ENCODE peak calls at places on chromosomes 11 and 22, in ten cellular contexts. N, B, Z, X, I, T, S, M, A and G are unnamed samples.

GRCh38 chr11:126790550-126790981 is 210.0 kb downstream of the KIRREL3 start:
- DNase-seq in N (no peak), B (peak; percentile 73), Z (peak; percentile 83), X (peak; percentile 98), I (peak; percentile 18), T (peak; percentile 16), S (no peak), M (no peak), A (no peak), G (no peak)

GRCh38 chr11:113365895-113366294 is 21.7 kb upstream of the ANKK1 start:
- DNase-seq in N (no peak), B (no peak), Z (no peak), X (no peak), I (no peak), T (no peak), S (no peak), M (no peak), A (no peak), G (no peak)

GRCh38 chr22:45083659-45084305 is 74.0 kb upstream of the PHF21B start:
- DNase-seq in N (no peak), B (peak; percentile 17), Z (peak; percentile 30), X (peak; percentile 80), I (peak; percentile 20), T (no peak), S (no peak), M (peak; percentile 21), A (no peak), G (no peak)

GRCh38 chr11:59555601-59556114 is 44.3 kb downstream of the OR4D9 start:
- DNase-seq in N (no peak), B (no peak), Z (no peak), X (no peak), I (no peak), T (no peak), S (no peak), M (no peak), A (no peak), G (peak; percentile 20)

GRCh38 chr22:23457586-23457985 is 122.5 kb downstream of the IGLL1 start:
- DNase-seq in N (no peak), B (no peak), Z (no peak), X (no peak), I (no peak), T (no peak), S (no peak), M (no peak), A (no peak), G (no peak)

GRCh38 chr11:69361048-69361447 is 67.1 kb downstream of the MYEOV start:
- DNase-seq in N (peak; percentile 1), B (no peak), Z (no peak), X (no peak), I (no peak), T (no peak), S (no peak), M (no peak), A (no peak), G (no peak)

GRCh38 chr11:69705901-69706787 is 2.3 kb upstream of the FGF19 start:
- DNase-seq in N (no peak), B (no peak), Z (no peak), X (no peak), I (no peak), T (no peak), S (no peak), M (no peak), A (no peak), G (peak; percentile 43)

GRCh38 chr22:28792491-28793383 is 7.6 kb downstream of the XBP1 start:
- DNase-seq in N (no peak), B (no peak), Z (no peak), X (no peak), I (no peak), T (no peak), S (no peak), M (no peak), A (no peak), G (no peak)

GRCh38 chr22:46321387-46321775 is 14.1 kb upstream of the TRMU start:
- DNase-seq in N (no peak), B (no peak), Z (no peak), X (no peak), I (no peak), T (no peak), S (no peak), M (no peak), A (no peak), G (no peak)

GRCh38 chr11:69651834-69652620 is 11.1 kb downstream of the CCND1 start:
- DNase-seq in N (no peak), B (no peak), Z (no peak), X (no peak), I (peak; percentile 63), T (no peak), S (no peak), M (no peak), A (no peak), G (no peak)

GRCh38 chr22:27668828-27669797 is 132.4 kb downstream of the MN1 start:
- DNase-seq in N (no peak), B (peak; percentile 65), Z (peak; percentile 92), X (peak; percentile 59), I (no peak), T (no peak), S (no peak), M (peak; percentile 70), A (no peak), G (no peak)

GRCh38 chr11:93846411-93846810 is 4.0 kb downstream of the VSTM5 start:
- DNase-seq in N (no peak), B (peak; percentile 21), Z (no peak), X (peak; percentile 58), I (no peak), T (no peak), S (no peak), M (no peak), A (no peak), G (no peak)

DNA sequence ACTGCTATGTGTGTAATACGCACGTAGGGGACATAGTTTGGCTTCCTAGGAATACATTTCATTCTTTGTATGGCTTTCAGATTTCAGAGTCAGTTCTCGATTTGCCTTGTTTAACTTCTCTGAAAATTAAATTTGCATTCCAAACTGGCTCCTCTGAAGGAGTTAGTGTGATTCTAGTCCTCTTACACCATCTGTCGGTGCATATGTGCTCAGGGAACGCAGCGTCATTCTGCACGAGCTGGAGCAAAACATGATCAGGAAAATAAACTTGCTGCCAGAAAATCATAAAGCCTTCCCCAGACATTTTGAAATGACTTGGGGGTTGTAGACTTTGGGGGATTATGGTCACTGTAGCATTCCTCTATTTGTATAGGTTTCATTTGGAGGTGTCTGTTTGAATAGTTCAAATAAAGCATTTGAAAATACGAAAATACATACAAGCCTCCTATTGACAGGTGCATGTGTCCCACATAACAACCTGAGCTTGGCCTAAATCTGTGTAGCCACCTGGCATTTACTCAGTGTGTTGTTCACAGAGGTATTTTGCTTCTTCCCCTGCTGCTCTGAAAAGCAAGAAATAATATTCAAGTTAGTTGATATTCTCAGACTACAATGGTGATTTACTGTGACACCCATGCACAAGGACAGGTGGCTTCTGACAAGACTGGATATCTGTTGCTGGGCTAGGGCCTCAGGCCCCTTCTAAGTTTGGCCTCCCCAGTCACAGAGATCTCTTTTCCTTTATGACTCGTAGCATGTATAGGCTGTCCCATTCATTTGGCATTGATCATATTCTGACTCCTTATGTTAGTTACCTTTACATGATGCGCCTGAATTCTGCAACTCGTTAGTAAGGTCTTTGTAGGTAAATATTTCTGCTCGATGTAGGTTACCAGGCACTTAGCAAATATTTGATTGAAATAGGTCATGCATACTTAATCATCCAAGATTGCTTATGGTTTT is 81.6 kb upstream of the SORL1-AS1 start:
- DNase-seq in N (no peak), B (peak; percentile 46), Z (peak; percentile 32), X (no peak), I (peak; percentile 52), T (no peak), S (no peak), M (no peak), A (peak; percentile 38), G (no peak)
- TF ChIP-seq CTCF in N (no peak), B (peak; percentile 45), Z (peak; percentile 51), X (peak; percentile 29), I (peak; percentile 69), T (no peak), S (no peak), M (no peak), A (peak; percentile 57), G (no peak)

DNA sequence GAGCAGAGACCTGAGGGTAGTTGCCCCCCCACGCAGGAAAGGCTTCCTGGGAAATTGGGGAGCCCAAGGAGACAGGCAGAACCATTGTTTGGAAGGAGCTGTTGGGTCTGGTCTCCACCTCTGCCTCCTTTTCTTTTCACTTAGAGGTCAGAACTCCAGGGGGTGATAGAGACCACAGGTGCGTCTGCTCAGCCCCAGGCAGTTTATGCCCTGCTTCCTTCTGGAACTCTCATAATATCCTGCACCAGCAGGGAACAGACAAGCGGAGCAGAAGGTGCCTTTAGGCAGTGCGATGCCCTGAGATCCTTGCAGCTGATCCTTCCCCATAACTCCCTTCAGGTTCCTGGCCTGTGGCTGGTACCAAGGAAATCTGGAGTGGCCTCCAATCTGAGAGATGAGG is 120.2 kb downstream of the NECTIN1 start:
- DNase-seq in N (no peak), B (no peak), Z (no peak), X (no peak), I (no peak), T (no peak), S (no peak), M (no peak), A (no peak), G (no peak)
- TF ChIP-seq CTCF in N (no peak), B (no peak), Z (no peak), X (no peak), I (no peak), T (no peak), S (no peak), M (no peak), A (no peak), G (no peak)

GRCh38 chr11:29272019-29272654 is 744.7 kb downstream of the KCNA4 start:
- DNase-seq in N (no peak), B (peak; percentile 63), Z (peak; percentile 40), X (peak; percentile 44), I (peak; percentile 67), T (no peak), S (no peak), M (peak; percentile 41), A (no peak), G (no peak)
- TF ChIP-seq CTCF in N (no peak), B (peak; percentile 67), Z (peak; percentile 44), X (peak; percentile 36), I (peak; percentile 59), T (peak; percentile 19), S (no peak), M (no peak), A (no peak), G (peak; percentile 7)

GRCh38 chr11:2109541-2110019 is 29.6 kb downstream of the IGF2 start:
- DNase-seq in N (peak; percentile 58), B (peak; percentile 47), Z (peak; percentile 55), X (no peak), I (no peak), T (no peak), S (no peak), M (no peak), A (no peak), G (peak; percentile 56)
- TF ChIP-seq CTCF in N (no peak), B (peak; percentile 15), Z (peak; percentile 12), X (no peak), I (no peak), T (no peak), S (no peak), M (no peak), A (no peak), G (no peak)

DNA sequence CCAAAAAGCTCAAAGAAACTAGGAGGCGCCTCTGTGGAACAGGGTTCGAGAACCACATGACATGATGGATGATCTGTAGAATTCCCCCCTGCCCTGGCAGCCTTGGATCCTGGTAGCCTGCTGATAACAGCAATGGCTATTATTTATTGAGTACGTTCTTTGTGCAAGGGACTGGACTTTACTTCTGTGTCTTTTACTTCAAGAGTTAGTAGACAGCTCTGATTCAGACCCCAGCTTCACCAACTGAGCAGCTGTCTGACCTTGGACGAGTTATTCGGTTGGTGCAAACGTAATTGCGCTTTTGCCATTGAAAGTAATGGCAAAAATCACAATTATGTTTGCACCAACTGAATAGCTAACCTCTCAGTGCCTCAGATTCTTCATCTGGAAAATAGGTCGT is 108.9 kb downstream of the TIMP3 start:
- DNase-seq in N (no peak), B (no peak), Z (no peak), X (no peak), I (no peak), T (no peak), S (no peak), M (no peak), A (no peak), G (no peak)
- TF ChIP-seq CTCF in N (no peak), B (no peak), Z (no peak), X (no peak), I (no peak), T (no peak), S (no peak), M (no peak), A (no peak), G (no peak)